ENCODE peak calls at places on chromosome 7, in four cellular contexts. V, D, Q and S are unnamed samples.
A peak's percentile ranks its signal among the peaks of the same experiment; 100 is the strongest.

GRCh38 chr7:12694817-12695216 is 7.4 kb downstream of the ARL4A start:
- DNase-seq in V (no peak), D (no peak), Q (no peak), S (no peak)

GRCh38 chr7:48176356-48176893 is 5.2 kb downstream of the ABCA13 start:
- DNase-seq in V (no peak), D (no peak), Q (no peak), S (no peak)

GRCh38 chr7:17640730-17641377 is 299.4 kb downstream of the SNX13 start:
- DNase-seq in V (no peak), D (peak; percentile 45), Q (peak; percentile 28), S (peak; percentile 65)

GRCh38 chr7:81155654-81156373 is 237.0 kb upstream of the SEMA3C start:
- DNase-seq in V (no peak), D (no peak), Q (peak; percentile 98), S (no peak)

GRCh38 chr7:45446195-45446944 is 127.8 kb upstream of the ADCY1 start:
- DNase-seq in V (peak; percentile 7), D (no peak), Q (no peak), S (no peak)

GRCh38 chr7:69349291-69349690 is 249.0 kb upstream of the AUTS2 start:
- DNase-seq in V (no peak), D (no peak), Q (no peak), S (peak; percentile 79)

GRCh38 chr7:13321321-13321720 is 633.9 kb downstream of the ARL4A start:
- DNase-seq in V (no peak), D (no peak), Q (no peak), S (no peak)

GRCh38 chr7:16293669-16294425 is 127.5 kb downstream of the CRPPA start:
- DNase-seq in V (no peak), D (no peak), Q (no peak), S (no peak)

GRCh38 chr7:151019130-151019447 is 5.2 kb downstream of the ATG9B start:
- DNase-seq in V (no peak), D (no peak), Q (no peak), S (no peak)

GRCh38 chr7:80311313-80311712 is 176.7 kb downstream of the GNAI1 start:
- DNase-seq in V (no peak), D (no peak), Q (no peak), S (no peak)

GRCh38 chr7:141654551-141654950 is 47.4 kb downstream of the DENND11 start:
- DNase-seq in V (peak; percentile 23), D (peak; percentile 83), Q (peak; percentile 70), S (peak; percentile 77)

GRCh38 chr7:45599851-45600706 is 25.9 kb downstream of the ADCY1 start:
- DNase-seq in V (no peak), D (no peak), Q (no peak), S (no peak)

GRCh38 chr7:15166620-15167019 is 264.1 kb upstream of the DGKB start:
- DNase-seq in V (no peak), D (no peak), Q (no peak), S (no peak)

GRCh38 chr7:34991938-34992840 is 45.1 kb downstream of the DPY19L1 start:
- DNase-seq in V (peak; percentile 23), D (no peak), Q (no peak), S (no peak)

GRCh38 chr7:66697451-66698438 is 42.8 kb upstream of the RABGEF1 start:
- DNase-seq in V (no peak), D (no peak), Q (peak; percentile 33), S (no peak)

GRCh38 chr7:151442776-151443496 is 3.0 kb upstream of the CRYGN start:
- DNase-seq in V (no peak), D (no peak), Q (no peak), S (no peak)

GRCh38 chr7:15000157-15000556 is 97.6 kb upstream of the DGKB start:
- DNase-seq in V (no peak), D (no peak), Q (peak; percentile 12), S (no peak)

GRCh38 chr7:141402277-141402996 is 148.8 kb upstream of the AGK start:
- DNase-seq in V (no peak), D (no peak), Q (no peak), S (no peak)

GRCh38 chr7:100682228-100682741 is 8.7 kb downstream of the GNB2 start:
- DNase-seq in V (no peak), D (no peak), Q (no peak), S (no peak)

GRCh38 chr7:137069249-137069963 is 201.0 kb downstream of the CHRM2 start:
- DNase-seq in V (no peak), D (no peak), Q (no peak), S (no peak)

GRCh38 chr7:80942261-80943041 is 23.6 kb upstream of the SEMA3C start:
- DNase-seq in V (no peak), D (peak; percentile 45), Q (peak; percentile 61), S (no peak)

GRCh38 chr7:28083998-28084985 is 96.3 kb downstream of the JAZF1 start:
- DNase-seq in V (no peak), D (no peak), Q (no peak), S (no peak)

GRCh38 chr7:137443616-137444015 is 100.1 kb upstream of the PTN start:
- DNase-seq in V (no peak), D (no peak), Q (no peak), S (no peak)

GRCh38 chr7:55939514-55940123 is 12.1 kb upstream of the MRPS17 start:
- DNase-seq in V (no peak), D (no peak), Q (no peak), S (no peak)

GRCh38 chr7:35512716-35513115 is 182.2 kb downstream of the HERPUD2 start:
- DNase-seq in V (no peak), D (no peak), Q (no peak), S (no peak)

GRCh38 chr7:114889646-114890285 is 32.1 kb upstream of the MDFIC start:
- DNase-seq in V (no peak), D (peak; percentile 9), Q (peak; percentile 1), S (peak; percentile 38)

GRCh38 chr7:35286422-35286821 is 32.5 kb upstream of the TBX20 start:
- DNase-seq in V (no peak), D (no peak), Q (no peak), S (no peak)

GRCh38 chr7:145605963-145606362 is 510.6 kb upstream of the CNTNAP2 start:
- DNase-seq in V (no peak), D (no peak), Q (no peak), S (no peak)

GRCh38 chr7:25851332-25852248 is 300.4 kb upstream of the NFE2L3 start:
- DNase-seq in V (no peak), D (peak; percentile 70), Q (peak; percentile 46), S (peak; percentile 87)

GRCh38 chr7:74312418-74313021 is 23.3 kb downstream of the CLIP2 start:
- DNase-seq in V (no peak), D (no peak), Q (no peak), S (no peak)

GRCh38 chr7:82760092-82760491 is 316.5 kb upstream of the CACNA2D1 start:
- DNase-seq in V (no peak), D (no peak), Q (no peak), S (peak; percentile 30)
- TF ChIP-seq SUZ12 in V (no peak), D (no peak), Q (no peak), S (no peak)

DNA sequence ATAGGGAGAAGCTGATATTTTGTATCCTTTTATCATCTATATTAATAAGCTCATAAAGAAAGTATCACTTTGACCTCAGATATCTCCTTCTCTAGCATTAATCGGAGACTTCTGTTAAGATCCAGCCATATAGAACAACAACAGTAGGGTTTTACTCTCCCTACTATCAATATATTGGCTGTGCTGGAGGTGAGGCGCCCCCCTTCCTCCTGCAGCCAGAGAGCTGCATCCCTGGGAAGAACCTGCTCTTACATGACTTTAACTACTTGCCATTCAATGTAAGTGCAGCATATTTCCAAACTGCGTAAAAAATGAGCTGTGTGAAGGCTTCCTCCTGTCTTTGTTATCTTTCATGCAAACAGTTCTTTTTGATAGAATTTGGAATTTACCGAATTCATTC is 247.8 kb downstream of the SDK1 start:
- DNase-seq in V (no peak), D (no peak), Q (no peak), S (no peak)
- TF ChIP-seq SUZ12 in V (no peak), D (no peak), Q (no peak), S (no peak)

GRCh38 chr7:135966341-135967043 is 10.7 kb downstream of the MTPN start:
- DNase-seq in V (no peak), D (no peak), Q (no peak), S (no peak)

GRCh38 chr7:135970682-135971365 is 6.3 kb downstream of the MTPN start:
- DNase-seq in V (peak; percentile 66), D (no peak), Q (no peak), S (no peak)

GRCh38 chr7:135974667-135975066 is 2.5 kb downstream of the MTPN start:
- DNase-seq in V (no peak), D (no peak), Q (no peak), S (no peak)

GRCh38 chr7:135970045-135970444 is 7.1 kb downstream of the MTPN start:
- DNase-seq in V (no peak), D (no peak), Q (no peak), S (no peak)

GRCh38 chr7:135971366-135971725 is 5.8 kb downstream of the MTPN start:
- DNase-seq in V (no peak), D (no peak), Q (no peak), S (no peak)
- TF ChIP-seq SUZ12 in V (no peak), D (no peak), Q (no peak), S (no peak)

GRCh38 chr7:593324-594115 is 73.9 kb upstream of the PDGFA start:
- DNase-seq in V (peak; percentile 47), D (no peak), Q (no peak), S (no peak)
- TF ChIP-seq SUZ12 in V (no peak), D (no peak), Q (no peak), S (no peak)

GRCh38 chr7:93040355-93040754 is 77.4 kb downstream of the SAMD9 start:
- DNase-seq in V (no peak), D (no peak), Q (no peak), S (no peak)

GRCh38 chr7:93046641-93047040 is 71.1 kb downstream of the SAMD9 start:
- DNase-seq in V (no peak), D (no peak), Q (peak; percentile 71), S (no peak)

GRCh38 chr7:93044147-93044810 is 73.5 kb downstream of the SAMD9 start:
- DNase-seq in V (no peak), D (no peak), Q (no peak), S (peak; percentile 74)

GRCh38 chr7:93047514-93048099 is 70.2 kb downstream of the SAMD9 start:
- DNase-seq in V (peak; percentile 24), D (no peak), Q (no peak), S (no peak)

DNA sequence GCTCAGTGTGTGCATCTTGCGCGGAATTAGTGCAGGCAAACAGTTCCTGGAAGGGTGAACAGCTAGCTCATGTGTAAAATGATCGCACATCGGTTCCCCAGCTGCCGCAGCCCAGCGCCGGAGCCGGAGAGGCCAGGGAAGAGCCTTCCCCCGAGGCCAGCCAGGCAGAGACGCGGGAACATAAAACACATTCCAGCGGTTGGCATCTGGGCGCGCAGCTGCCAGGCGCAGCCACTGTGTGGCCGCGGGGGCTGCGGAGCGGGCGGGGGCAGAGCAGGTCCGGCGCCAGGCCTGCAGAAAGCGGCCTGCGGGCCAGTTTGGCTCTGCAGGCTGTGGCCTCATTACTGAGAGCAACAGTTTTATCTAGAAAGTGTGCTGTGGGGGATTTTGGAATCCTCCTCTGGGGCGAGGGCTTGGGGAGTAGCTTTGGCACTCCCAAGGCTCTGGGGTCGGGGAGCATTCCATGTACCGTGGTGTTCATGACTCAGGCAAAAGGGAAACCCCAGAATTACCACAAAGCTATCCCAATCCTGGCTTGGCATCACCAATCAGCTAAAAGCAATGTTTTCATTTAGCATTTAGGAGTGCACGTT is 74.3 kb downstream of the SAMD9 start:
- DNase-seq in V (no peak), D (no peak), Q (no peak), S (no peak)
- TF ChIP-seq SUZ12 in V (no peak), D (no peak), Q (no peak), S (no peak)

GRCh38 chr7:72435913-72436480 is 23.9 kb upstream of the CALN1 start:
- DNase-seq in V (no peak), D (no peak), Q (no peak), S (no peak)
- TF ChIP-seq SUZ12 in V (no peak), D (no peak), Q (no peak), S (no peak)